ENCODE peak calls at places on chromosomes 6 and 20, in six cellular contexts. Y is cardiac muscle cell, L is AG10803, Q is sigmoid colon, N is choroid plexus epithelial cell, Z is lower lobe of right lung. I is an unnamed sample.

GRCh38 chr6:127277878-127278843 is 11.5 kb downstream of the RNF146 start:
- DNase-seq in Y (no peak), L (no peak), Q (no peak), N (no peak), Z (no peak), I (no peak)

GRCh38 chr20:16662462-16662861 is 67.4 kb upstream of the SNRPB2 start:
- DNase-seq in Y (no peak), L (no peak), Q (no peak), N (no peak), Z (no peak), I (no peak)

GRCh38 chr6:79525272-79526100 is 11.7 kb downstream of the LCA5 start:
- DNase-seq in Y (peak; percentile 78), L (no peak), Q (no peak), N (peak; percentile 51), Z (no peak), I (peak; percentile 46)

GRCh38 chr6:1579096-1579495 is 30.6 kb upstream of the FOXC1 start:
- DNase-seq in Y (no peak), L (no peak), Q (no peak), N (no peak), Z (no peak), I (no peak)

GRCh38 chr6:125952764-125953501 is 3.6 kb upstream of the HINT3 start:
- DNase-seq in Y (no peak), L (peak; percentile 30), Q (no peak), N (peak; percentile 50), Z (peak; percentile 48), I (no peak)

GRCh38 chr6:18883851-18884250 is 496.7 kb downstream of the RNF144B start:
- DNase-seq in Y (no peak), L (no peak), Q (no peak), N (no peak), Z (no peak), I (no peak)

GRCh38 chr6:156437084-156437879 is 339.9 kb upstream of the ARID1B start:
- DNase-seq in Y (no peak), L (no peak), Q (no peak), N (no peak), Z (no peak), I (no peak)

GRCh38 chr6:45422541-45423110 is 44.9 kb upstream of the SUPT3H start:
- DNase-seq in Y (peak; percentile 76), L (peak; percentile 62), Q (peak; percentile 78), N (peak; percentile 76), Z (peak; percentile 61), I (no peak)

GRCh38 chr6:89488438-89488837 is 55.5 kb downstream of the ANKRD6 start:
- DNase-seq in Y (no peak), L (no peak), Q (no peak), N (no peak), Z (no peak), I (no peak)

GRCh38 chr6:72865467-72865866 is 243.6 kb downstream of the KCNQ5 start:
- DNase-seq in Y (peak; percentile 32), L (peak; percentile 74), Q (no peak), N (peak; percentile 6), Z (no peak), I (peak; percentile 30)

GRCh38 chr6:36340671-36341454 is 4.2 kb upstream of the BNIP5 start:
- DNase-seq in Y (peak; percentile 95), L (peak; percentile 57), Q (peak; percentile 83), N (peak; percentile 76), Z (peak; percentile 86), I (peak; percentile 58)

GRCh38 chr20:41278936-41279335 is 38.6 kb downstream of the ZHX3 start:
- DNase-seq in Y (no peak), L (no peak), Q (no peak), N (peak; percentile 50), Z (no peak), I (no peak)

GRCh38 chr6:5323979-5324378 is 62.7 kb downstream of the FARS2 start:
- DNase-seq in Y (no peak), L (no peak), Q (no peak), N (no peak), Z (no peak), I (no peak)

GRCh38 chr20:48877299-48877698 is 44.2 kb upstream of the ARFGEF2 start:
- DNase-seq in Y (no peak), L (no peak), Q (no peak), N (peak; percentile 66), Z (no peak), I (no peak)

GRCh38 chr20:58028123-58028522 is 200.3 kb downstream of the ANKRD60 start:
- DNase-seq in Y (no peak), L (no peak), Q (no peak), N (no peak), Z (no peak), I (no peak)
- TF ChIP-seq CTCF in Y (peak; percentile 16), L (no peak), Q (no peak), N (peak; percentile 32), Z (peak; percentile 22), I (peak; percentile 23)

GRCh38 chr20:1803216-1804128 is 91.7 kb upstream of the SIRPA start:
- DNase-seq in Y (peak; percentile 81), L (peak; percentile 60), Q (peak; percentile 78), N (peak; percentile 69), Z (peak; percentile 88), I (peak; percentile 57)

GRCh38 chr20:1804129-1804503 is 91.1 kb upstream of the SIRPA start:
- DNase-seq in Y (no peak), L (no peak), Q (no peak), N (no peak), Z (no peak), I (no peak)

GRCh38 chr20:1800777-1801176 is 94.4 kb upstream of the SIRPA start:
- DNase-seq in Y (peak; percentile 57), L (peak; percentile 50), Q (no peak), N (peak; percentile 70), Z (no peak), I (peak; percentile 37)

GRCh38 chr20:1801551-1801950 is 93.7 kb upstream of the SIRPA start:
- DNase-seq in Y (no peak), L (no peak), Q (no peak), N (no peak), Z (no peak), I (no peak)

GRCh38 chr20:1802385-1803215 is 92.6 kb upstream of the SIRPA start:
- DNase-seq in Y (peak; percentile 79), L (peak; percentile 71), Q (peak; percentile 80), N (peak; percentile 58), Z (peak; percentile 84), I (peak; percentile 70)
- H3K4me3 ChIP-seq in Y (peak overlapping the region; percentile 64), L (peak overlapping the region; percentile 57), Q (peak overlapping the region; percentile 50), N (peak overlapping the region; percentile 59), Z (peak overlapping the region; percentile 65), I (peak overlapping the region; percentile 42)

DNA sequence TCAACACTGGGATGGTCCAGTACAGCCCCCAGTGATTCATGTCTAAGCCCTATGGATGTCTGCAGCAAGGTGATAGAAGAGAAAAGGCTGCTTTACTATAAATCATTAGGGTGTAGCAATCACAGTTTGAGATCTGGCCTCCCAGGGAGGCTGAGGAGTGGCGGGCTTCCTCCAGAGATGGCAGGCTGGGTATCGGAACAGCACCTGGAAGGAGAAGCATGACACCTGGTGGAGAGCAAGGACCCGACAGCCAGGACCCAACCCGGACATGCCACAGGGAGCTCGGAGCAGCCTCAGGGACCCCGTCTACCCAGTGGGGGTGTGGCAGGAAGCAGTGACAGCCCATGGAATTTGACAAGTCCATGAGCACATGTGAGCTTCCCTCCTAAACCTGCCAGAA is 114.8 kb upstream of the CD93 start:
- DNase-seq in Y (peak; percentile 27), L (no peak), Q (no peak), N (peak; percentile 52), Z (peak; percentile 69), I (peak; percentile 6)
- TF ChIP-seq CTCF in Y (peak; percentile 34), L (peak; percentile 28), Q (no peak), N (peak; percentile 62), Z (peak; percentile 50), I (peak; percentile 57)

GRCh38 chr6:77463881-77464867 is 883 bp upstream of the HTR1B start:
- DNase-seq in Y (no peak), L (no peak), Q (peak; percentile 50), N (peak; percentile 48), Z (peak; percentile 41), I (peak; percentile 35)
- H3K4me3 ChIP-seq in Y (peak overlapping the region; percentile 67), L (peak overlapping the region; percentile 49), Q (peak overlapping the region; percentile 26), N (peak overlapping the region; percentile 73), Z (peak overlapping the region; percentile 34), I (peak overlapping the region; percentile 57)

GRCh38 chr20:32019563-32020463 is 9.6 kb downstream of the CCM2L start:
- DNase-seq in Y (no peak), L (no peak), Q (no peak), N (no peak), Z (no peak), I (no peak)

GRCh38 chr20:32021091-32021490 is 10.9 kb downstream of the CCM2L start:
- DNase-seq in Y (no peak), L (peak; percentile 16), Q (no peak), N (no peak), Z (no peak), I (no peak)

GRCh38 chr20:32019156-32019510 is 8.9 kb downstream of the CCM2L start:
- DNase-seq in Y (no peak), L (no peak), Q (no peak), N (no peak), Z (peak; percentile 43), I (no peak)

GRCh38 chr20:32017711-32018251 is 7.5 kb downstream of the CCM2L start:
- DNase-seq in Y (no peak), L (no peak), Q (no peak), N (no peak), Z (peak; percentile 76), I (no peak)

GRCh38 chr20:32018269-32019155 is 8.3 kb downstream of the CCM2L start:
- DNase-seq in Y (no peak), L (no peak), Q (no peak), N (no peak), Z (peak; percentile 74), I (no peak)
- TF ChIP-seq CTCF in Y (no peak), L (no peak), Q (no peak), N (no peak), Z (no peak), I (no peak)

GRCh38 chr6:11618533-11618932 is 81.0 kb downstream of the TMEM170B start:
- DNase-seq in Y (no peak), L (no peak), Q (no peak), N (peak; percentile 62), Z (no peak), I (peak; percentile 54)
- H3K4me3 ChIP-seq in Y (no peak overlapping the region), L (no peak overlapping the region), Q (no peak overlapping the region), N (no peak overlapping the region), Z (no peak overlapping the region), I (no peak overlapping the region)

DNA sequence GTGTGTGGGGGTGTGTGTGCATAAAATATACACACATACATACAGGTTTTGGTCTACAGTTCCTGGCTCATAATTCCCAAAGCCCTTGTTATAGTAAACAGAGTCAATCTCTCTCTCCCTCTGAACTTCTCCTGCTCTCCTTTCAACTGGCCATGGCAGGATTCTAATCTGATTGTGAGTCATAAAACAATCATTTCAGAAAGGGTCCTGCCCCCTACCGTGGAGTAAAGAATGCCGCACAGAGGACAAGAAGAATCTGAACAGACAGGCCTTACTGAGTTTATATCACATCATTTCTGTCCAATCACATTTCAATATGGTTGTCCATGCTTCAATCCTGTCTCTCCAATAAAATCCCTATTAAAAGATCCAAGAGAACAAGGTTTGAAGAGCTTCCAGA is 416.9 kb downstream of the FRK start:
- DNase-seq in Y (peak; percentile 66), L (peak; percentile 38), Q (no peak), N (peak; percentile 28), Z (no peak), I (peak; percentile 44)
- TF ChIP-seq CTCF in Y (peak; percentile 38), L (peak; percentile 46), Q (no peak), N (peak; percentile 12), Z (no peak), I (peak; percentile 25)

GRCh38 chr6:71080793-71081192 is 123.9 kb upstream of the B3GAT2 start:
- DNase-seq in Y (peak; percentile 65), L (peak; percentile 49), Q (no peak), N (peak; percentile 84), Z (no peak), I (peak; percentile 82)
- H3K4me3 ChIP-seq in Y (no peak overlapping the region), L (no peak overlapping the region), Q (no peak overlapping the region), N (no peak overlapping the region), Z (no peak overlapping the region), I (no peak overlapping the region)

I was measured in astrocyte of the spinal cord.